ENCODE peak calls at places on chromosomes 4 and X, in five cellular contexts. E is prostate gland, R is endothelial cell of umbilical vein, C is uterus, D is suprapubic skin. O is an unnamed sample.

GRCh38 chr4:105594094-105595010 is 41.9 kb downstream of the ARHGEF38 start:
- DNase-seq in E (no peak), C (no peak), D (no peak), R (peak), O (no peak)

GRCh38 chrX:77003956-77004355 is 443.2 kb upstream of the FGF16 start:
- DNase-seq in D (no peak), E (no peak), C (no peak), R (no peak), O (no peak)

GRCh38 chrX:153953892-153954617 is 9.6 kb upstream of the RENBP start:
- DNase-seq in R (no peak), C (no peak), E (no peak), D (no peak), O (no peak)

GRCh38 chrX:119763175-119763574 is 4.8 kb downstream of the SOWAHD start:
- DNase-seq in E (no peak), D (no peak), R (no peak), C (no peak), O (no peak)

GRCh38 chr4:48047421-48047844 is 30.9 kb downstream of the NIPAL1 start:
- DNase-seq in R (no peak), C (no peak), E (no peak), D (no peak), O (peak)

GRCh38 chrX:68084765-68085164 is 348.5 kb downstream of the OPHN1 start:
- DNase-seq in D (no peak), E (no peak), R (no peak), C (peak), O (no peak)

GRCh38 chrX:24333371-24333770 is 19.5 kb upstream of the SUPT20HL2 start:
- DNase-seq in C (no peak), R (no peak), D (no peak), E (no peak), O (no peak)

GRCh38 chrX:44344687-44345086 is 1.2 kb upstream of the EFHC2 start:
- DNase-seq in E (no peak), R (no peak), D (no peak), C (no peak), O (no peak)

GRCh38 chrX:131747173-131747572 is 203.3 kb downstream of the OR13H1 start:
- DNase-seq in E (no peak), C (peak), R (no peak), D (no peak), O (no peak)

GRCh38 chrX:110394653-110395052 is 36.0 kb downstream of the RTL9 start:
- DNase-seq in C (no peak), R (no peak), E (no peak), D (no peak), O (no peak)

GRCh38 chrX:134554291-134554690 is 94.3 kb downstream of the HPRT1 start:
- DNase-seq in E (no peak), C (no peak), D (no peak), R (no peak), O (no peak)

GRCh38 chrX:134548844-134549205 is 88.9 kb downstream of the HPRT1 start:
- DNase-seq in E (no peak), C (no peak), D (no peak), R (no peak), O (no peak)

GRCh38 chrX:134548257-134548732 is 88.3 kb downstream of the HPRT1 start:
- DNase-seq in R (peak), C (no peak), D (no peak), E (no peak), O (no peak)

GRCh38 chrX:134547047-134547679 is 87.2 kb downstream of the HPRT1 start:
- DNase-seq in R (peak), D (no peak), E (no peak), C (no peak), O (no peak)

GRCh38 chrX:134551365-134552095 is 91.6 kb downstream of the HPRT1 start:
- DNase-seq in D (no peak), E (no peak), C (no peak), R (peak), O (no peak)
- H3K4me3 ChIP-seq in D (peak), E (no peak), C (no peak), R (peak), O (no peak)

GRCh38 chr4:139554726-139555072 is 1.3 kb downstream of the SETD7 start:
- DNase-seq in C (no peak), R (no peak), D (no peak), E (no peak), O (no peak)

GRCh38 chr4:139553751-139554670 is 2.0 kb downstream of the SETD7 start:
- DNase-seq in D (no peak), E (no peak), R (peak), C (no peak), O (peak)

GRCh38 chr4:139556071-139556734 is at the start of gene SETD7:
- DNase-seq in R (peak), E (peak), C (peak), D (peak), O (peak)

GRCh38 chr4:139555705-139556070 is 331 bp downstream of the SETD7 start:
- DNase-seq in C (peak), E (peak), R (no peak), D (peak), O (peak)

GRCh38 chr4:139555073-139555704 is 830 bp downstream of the SETD7 start:
- DNase-seq in E (peak), D (peak), C (peak), R (peak), O (peak)
- TF ChIP-seq POLR2A in E (peak), D (peak), C (peak), R (peak), O (peak)

GRCh38 chr4:1593458-1593857 is 90.7 kb downstream of the FAM53A start:
- DNase-seq in R (no peak), C (no peak), E (no peak), D (no peak), O (no peak)
- H3K4me3 ChIP-seq in R (no peak), C (no peak), E (no peak), D (no peak), O (no peak)

GRCh38 chr4:53012738-53013137 is 150.6 kb downstream of the RASL11B start:
- DNase-seq in R (peak), C (no peak), D (no peak), E (no peak), O (no peak)
- TF ChIP-seq POLR2A in R (no peak), C (no peak), D (no peak), E (no peak), O (no peak)

DNA sequence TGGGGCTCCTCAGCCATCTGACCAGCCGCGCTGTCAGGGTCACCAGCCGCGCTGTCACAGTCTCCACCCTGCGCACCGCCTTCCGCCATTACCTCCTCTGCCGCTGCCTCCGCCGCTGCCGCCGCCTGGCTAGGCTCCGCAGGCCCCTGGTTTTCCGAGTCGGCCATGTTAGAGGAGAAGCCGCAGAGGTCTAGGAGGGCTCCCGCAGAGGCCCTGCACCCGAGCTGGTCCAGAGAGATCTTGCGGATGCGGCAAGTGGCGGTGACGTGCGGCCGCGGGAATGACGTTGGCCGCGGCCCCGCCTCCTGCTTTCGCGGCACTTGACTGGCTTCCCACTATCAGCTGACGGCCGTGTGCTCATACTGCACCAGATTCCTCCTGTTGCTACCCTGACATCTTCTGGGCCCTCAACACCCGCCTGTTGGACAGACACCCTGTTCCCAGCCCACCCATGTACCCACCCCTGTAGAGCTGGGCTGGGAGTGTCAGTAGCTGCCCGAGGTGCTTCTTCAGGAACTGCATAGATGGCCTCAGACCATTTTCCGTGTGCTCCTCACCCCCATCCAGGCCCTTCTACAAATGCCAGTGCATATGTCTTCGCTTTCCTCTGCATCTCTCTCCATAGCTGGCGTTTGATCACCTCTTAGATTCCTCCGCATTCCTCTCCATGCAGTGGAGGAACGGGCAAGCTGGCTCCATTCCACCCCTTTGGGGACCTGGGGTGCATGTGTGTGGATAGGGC is at the start of gene NAP1L5:
- DNase-seq in E (peak), R (peak), D (peak), C (peak), O (peak)
- H3K4me3 ChIP-seq in E (peak), R (peak), D (peak), C (peak), O (peak)

GRCh38 chr4:140213116-140213515 is 59.1 kb upstream of the MAML3 start:
- DNase-seq in E (no peak), C (no peak), D (no peak), R (no peak), O (no peak)
- TF ChIP-seq POLR2A in E (no peak), C (no peak), D (no peak), R (no peak), O (no peak)

GRCh38 chr4:186202490-186203140 is 11.2 kb downstream of the CYP4V2 start:
- DNase-seq in R (no peak), D (no peak), C (no peak), E (no peak), O (no peak)

GRCh38 chr4:186204611-186205144 is 13.3 kb downstream of the CYP4V2 start:
- DNase-seq in C (no peak), D (no peak), E (no peak), R (no peak), O (no peak)

GRCh38 chr4:186203391-186203802 is 12.0 kb downstream of the CYP4V2 start:
- DNase-seq in D (no peak), R (peak), C (no peak), E (no peak), O (no peak)

GRCh38 chr4:186201535-186202230 is 10.3 kb downstream of the CYP4V2 start:
- DNase-seq in R (no peak), E (no peak), C (no peak), D (no peak), O (peak)

DNA sequence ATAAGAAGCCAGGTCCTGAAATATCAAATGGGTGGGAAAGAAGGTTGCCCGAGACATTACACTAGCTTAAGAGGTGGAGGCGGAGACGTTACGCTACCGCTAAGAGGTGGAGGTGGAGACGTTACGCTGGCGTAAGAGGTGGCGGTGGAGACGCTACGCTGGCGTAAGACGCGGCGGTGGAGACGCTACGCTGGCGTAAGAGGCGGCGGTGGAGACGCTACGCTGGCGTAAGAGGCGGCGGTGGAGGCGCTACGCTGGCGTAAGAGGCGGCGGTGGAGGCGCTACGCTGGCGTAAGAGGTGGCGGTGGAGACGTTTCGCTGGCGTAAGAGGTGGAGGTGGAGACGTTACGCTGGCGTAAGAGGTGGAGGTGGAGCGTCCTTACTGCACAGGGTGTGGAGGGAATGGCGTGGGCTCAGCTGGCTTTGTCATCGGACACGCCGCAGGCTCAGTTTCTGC is 12.8 kb downstream of the CYP4V2 start:
- DNase-seq in R (peak), D (no peak), E (no peak), C (no peak), O (peak)
- H3K4me3 ChIP-seq in R (peak), D (peak), E (no peak), C (no peak), O (no peak)